ENCODE peak calls at places on chromosomes 5 and 9, in six cellular contexts. R is GM23338, E is H1, C is HepG2, J is K562, G is GM12878. K is an unnamed sample.

GRCh38 chr5:172801184-172801671 is 30.2 kb upstream of the DUSP1 start:
- DNase-seq in R (no peak), E (no peak), C (peak; percentile 60), J (no peak), G (no peak), K (no peak)

GRCh38 chr9:97714435-97714834 is 17.3 kb upstream of the XPA start:
- DNase-seq in R (no peak), E (no peak), C (peak; percentile 18), J (no peak), G (no peak), K (no peak)

GRCh38 chr5:140007311-140007710 is 35.8 kb downstream of the NRG2 start:
- DNase-seq in R (no peak), E (no peak), C (no peak), J (no peak), G (no peak), K (no peak)

GRCh38 chr9:136437430-136437829 is 2.2 kb downstream of the INPP5E start:
- DNase-seq in R (no peak), E (no peak), C (no peak), J (no peak), G (no peak), K (no peak)

GRCh38 chr5:171309526-171310333 is 682 bp downstream of the TLX3 start:
- DNase-seq in R (no peak), E (peak; percentile 66), C (no peak), J (no peak), G (no peak), K (peak; percentile 80)

GRCh38 chr5:131169810-131170539 is 769 bp upstream of the LYRM7 start:
- DNase-seq in R (no peak), E (no peak), C (no peak), J (no peak), G (no peak), K (no peak)

GRCh38 chr5:176647870-176648466 is 684 bp downstream of the TSPAN17 start:
- DNase-seq in R (peak; percentile 43), E (peak; percentile 65), C (no peak), J (peak; percentile 61), G (no peak), K (no peak)

GRCh38 chr5:158943057-158943456 is 156.7 kb downstream of the EBF1 start:
- DNase-seq in R (no peak), E (no peak), C (peak; percentile 18), J (no peak), G (no peak), K (no peak)

GRCh38 chr5:176675676-176676360 is 28.5 kb downstream of the TSPAN17 start:
- DNase-seq in R (peak; percentile 86), E (peak; percentile 74), C (peak; percentile 42), J (peak; percentile 77), G (no peak), K (peak; percentile 72)

GRCh38 chr9:135381911-135382310 is 97.7 kb upstream of the PPP1R26 start:
- DNase-seq in R (no peak), E (no peak), C (no peak), J (no peak), G (no peak), K (no peak)

GRCh38 chr9:78115073-78115472 is 83.5 kb upstream of the GNAQ start:
- DNase-seq in R (peak; percentile 80), E (no peak), C (peak; percentile 23), J (peak; percentile 34), G (no peak), K (no peak)

GRCh38 chr5:130279386-130279785 is 375.1 kb downstream of the CHSY3 start:
- DNase-seq in R (no peak), E (no peak), C (no peak), J (no peak), G (no peak), K (no peak)

GRCh38 chr5:173745123-173745522 is 128.7 kb upstream of the BOD1 start:
- DNase-seq in R (peak; percentile 27), E (no peak), C (no peak), J (no peak), G (peak; percentile 47), K (no peak)

GRCh38 chr5:172107606-172108005 is 80.4 kb downstream of the STK10 start:
- DNase-seq in R (no peak), E (no peak), C (no peak), J (no peak), G (no peak), K (no peak)

GRCh38 chr9:98191615-98192502 is 578 bp downstream of the CORO2A start:
- DNase-seq in R (peak; percentile 60), E (peak; percentile 70), C (no peak), J (peak; percentile 64), G (no peak), K (peak; percentile 45)

GRCh38 chr9:37425298-37425752 is 2.8 kb downstream of the GRHPR start:
- DNase-seq in R (no peak), E (no peak), C (no peak), J (no peak), G (no peak), K (no peak)

GRCh38 chr5:155293605-155294178 is 280.1 kb downstream of the KIF4B start:
- DNase-seq in R (no peak), E (no peak), C (no peak), J (no peak), G (no peak), K (no peak)

GRCh38 chr5:160315968-160316367 is 3.6 kb upstream of the CCNJL start:
- DNase-seq in R (no peak), E (no peak), C (peak; percentile 85), J (no peak), G (no peak), K (no peak)

GRCh38 chr5:15938961-15939360 is 240.6 kb downstream of the MARCHF11 start:
- DNase-seq in R (no peak), E (no peak), C (no peak), J (no peak), G (no peak), K (no peak)

GRCh38 chr5:169243651-169244422 is 57.1 kb downstream of the SLIT3 start:
- DNase-seq in R (no peak), E (no peak), C (no peak), J (no peak), G (no peak), K (no peak)

GRCh38 chr5:169242849-169243186 is 58.1 kb downstream of the SLIT3 start:
- DNase-seq in R (no peak), E (no peak), C (no peak), J (no peak), G (no peak), K (no peak)

GRCh38 chr5:169244812-169245211 is 56.1 kb downstream of the SLIT3 start:
- DNase-seq in R (no peak), E (no peak), C (no peak), J (no peak), G (no peak), K (no peak)

DNA sequence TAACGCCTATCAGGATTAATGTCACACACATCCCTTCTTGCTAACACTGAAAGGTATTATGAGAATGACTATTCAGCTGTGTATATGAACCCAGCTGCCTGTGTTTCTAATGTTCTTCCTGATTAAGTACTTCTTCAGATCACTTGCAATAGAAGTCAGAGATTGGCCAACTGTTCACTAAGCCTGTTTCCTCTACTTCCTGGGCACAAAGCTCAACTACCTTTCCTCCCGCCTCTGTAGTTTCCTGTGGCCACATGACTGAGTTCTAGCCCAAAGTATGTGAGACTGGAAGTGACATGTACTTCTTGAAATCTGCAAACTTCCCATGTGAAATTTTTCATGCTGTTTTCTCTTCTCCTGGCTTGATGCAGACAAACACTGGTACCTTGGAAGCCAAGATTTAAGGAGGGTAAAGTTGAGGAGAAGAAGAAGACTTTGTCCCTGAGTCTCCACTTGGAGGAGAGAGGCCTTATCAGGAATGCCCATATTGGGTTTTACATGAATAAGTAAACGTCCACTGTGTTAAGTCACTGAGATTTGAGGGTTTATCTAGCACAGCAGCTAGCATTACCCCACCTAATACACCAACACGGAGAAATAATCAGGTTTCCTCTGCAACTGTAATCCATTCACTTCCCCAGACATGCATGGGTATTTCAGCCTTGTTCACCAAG is 58.6 kb downstream of the SLIT3 start:
- DNase-seq in R (no peak), E (no peak), C (no peak), J (no peak), G (no peak), K (no peak)
- TF ChIP-seq CREB1 in R (no peak), E (no peak), C (no peak), J (no peak), G (no peak), K (no peak)

GRCh38 chr5:79001471-79001870 is 16.4 kb upstream of the ARSB start:
- DNase-seq in R (no peak), E (no peak), C (no peak), J (no peak), G (no peak), K (no peak)
- TF ChIP-seq CREB1 in R (no peak), E (no peak), C (no peak), J (no peak), G (no peak), K (no peak)

DNA sequence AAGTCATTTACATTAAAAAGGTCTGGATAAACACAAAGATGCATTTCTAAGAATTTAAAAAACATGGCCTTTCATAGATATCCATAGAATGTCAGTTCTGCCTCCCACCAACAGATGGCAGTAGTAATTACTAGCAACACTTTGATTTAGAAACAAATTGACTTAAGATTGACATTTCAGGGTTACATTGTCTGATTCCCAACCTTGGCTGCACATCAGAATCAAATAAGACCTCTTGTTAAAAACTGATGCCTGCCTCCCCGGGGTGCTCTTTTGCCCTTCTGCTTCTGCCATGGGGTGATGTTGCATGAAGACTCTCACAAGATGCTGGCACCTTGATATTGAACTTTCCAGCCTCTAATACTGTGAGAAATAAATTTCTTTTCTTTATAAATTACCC is 146.2 kb upstream of the GPR151 start:
- DNase-seq in R (peak; percentile 72), E (no peak), C (peak; percentile 19), J (peak; percentile 9), G (no peak), K (no peak)
- TF ChIP-seq CREB1 in R (no peak), E (no peak), C (no peak), J (no peak), G (no peak), K (no peak)

GRCh38 chr9:114634387-114634786 is 23.2 kb downstream of the TEX53 start:
- DNase-seq in R (no peak), E (no peak), C (no peak), J (no peak), G (no peak), K (no peak)

GRCh38 chr9:114638441-114638840 is 19.2 kb downstream of the TEX53 start:
- DNase-seq in R (no peak), E (no peak), C (no peak), J (no peak), G (no peak), K (no peak)

GRCh38 chr9:114631166-114631565 is 20.1 kb downstream of the TMEM268 start:
- DNase-seq in R (no peak), E (no peak), C (no peak), J (no peak), G (no peak), K (no peak)

GRCh38 chr9:114629563-114630090 is 18.5 kb downstream of the TMEM268 start:
- DNase-seq in R (no peak), E (no peak), C (no peak), J (no peak), G (no peak), K (no peak)

DNA sequence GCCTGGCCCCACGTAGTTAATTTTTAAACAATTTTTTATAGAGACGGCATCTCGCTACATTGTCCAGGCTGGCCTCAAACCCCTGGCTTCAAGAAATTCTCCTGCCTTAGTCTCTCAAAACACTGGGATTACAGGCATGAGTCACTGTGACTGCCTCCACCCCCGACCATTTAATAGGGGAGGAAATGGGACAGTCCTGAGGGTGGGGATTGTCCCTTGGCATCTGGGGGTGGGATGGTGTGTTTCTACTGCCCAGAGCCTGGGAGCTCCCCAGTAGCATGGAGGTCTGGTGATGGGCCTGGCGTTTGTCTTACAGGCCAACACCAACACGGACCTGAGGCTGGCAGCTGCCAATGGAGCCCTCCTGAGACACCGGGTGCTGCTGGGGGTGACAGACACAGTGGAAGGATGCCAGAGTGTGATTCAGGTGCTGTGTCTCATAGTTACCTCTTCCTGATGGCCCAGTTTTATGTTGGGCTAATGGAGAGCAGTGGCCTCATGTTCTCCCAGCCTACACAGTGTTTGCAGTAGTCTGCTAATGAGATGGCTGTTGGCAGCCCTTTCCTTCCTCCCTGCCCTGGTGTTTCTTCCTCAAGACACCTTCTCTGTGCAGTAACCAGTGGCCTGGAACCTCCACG is 22.5 kb downstream of the TMEM268 start:
- DNase-seq in R (no peak), E (no peak), C (no peak), J (no peak), G (no peak), K (no peak)
- TF ChIP-seq CREB1 in R (no peak), E (no peak), C (no peak), J (no peak), G (no peak), K (no peak)